ENCODE peak calls at places on chromosome 6, in five cellular contexts. I is SJSA1, E is cardiac muscle cell, N is caudate nucleus, M is tibial nerve. J is an unnamed sample.
A peak's percentile ranks its signal among the peaks of the same experiment; 100 is the strongest.

GRCh38 chr6:111809264-111809663 is 64.0 kb downstream of the FYN start:
- DNase-seq in E (no peak), I (no peak), N (no peak), M (no peak), J (no peak)

GRCh38 chr6:155883741-155884140 is 428.1 kb upstream of the NOX3 start:
- DNase-seq in N (no peak), M (no peak), E (peak; percentile 18), I (peak; percentile 82), J (no peak)

GRCh38 chr6:82333781-82334180 is 29.8 kb upstream of the TPBG start:
- DNase-seq in M (no peak), N (no peak), I (no peak), E (no peak), J (no peak)

GRCh38 chr6:36544228-36544627 is 3.1 kb downstream of the STK38 start:
- DNase-seq in I (peak; percentile 45), M (peak; percentile 63), E (peak; percentile 13), N (no peak), J (no peak)

GRCh38 chr6:111844376-111844775 is 28.9 kb downstream of the FYN start:
- DNase-seq in M (no peak), I (no peak), N (no peak), E (no peak), J (no peak)

GRCh38 chr6:11258260-11259237 is 26.1 kb upstream of the NEDD9 start:
- DNase-seq in M (no peak), I (no peak), N (no peak), E (no peak), J (no peak)

GRCh38 chr6:28525496-28526039 is at the start of gene GPX5:
- DNase-seq in M (no peak), E (peak; percentile 6), I (no peak), N (no peak), J (no peak)

GRCh38 chr6:55868910-55869479 is 6.4 kb downstream of the BMP5 start:
- DNase-seq in I (peak; percentile 37), E (no peak), M (no peak), N (no peak), J (no peak)

GRCh38 chr6:169411722-169412121 is 158.1 kb upstream of the THBS2 start:
- DNase-seq in E (no peak), I (no peak), N (no peak), M (no peak), J (no peak)

GRCh38 chr6:125792680-125793079 is 1.9 kb downstream of the NCOA7 start:
- DNase-seq in I (no peak), M (no peak), E (peak; percentile 47), N (no peak), J (no peak)

GRCh38 chr6:31626952-31627351 is 6.4 kb downstream of the PRRC2A start:
- DNase-seq in I (no peak), M (no peak), N (no peak), E (no peak), J (no peak)

GRCh38 chr6:71499667-71500066 is 211.1 kb downstream of the OGFRL1 start:
- DNase-seq in M (no peak), N (no peak), E (no peak), I (no peak), J (no peak)

GRCh38 chr6:21769405-21769851 is 175.9 kb downstream of the SOX4 start:
- DNase-seq in N (no peak), M (no peak), E (peak; percentile 99), I (peak; percentile 88), J (no peak)

GRCh38 chr6:154297210-154297609 is 59.4 kb downstream of the IPCEF1 start:
- DNase-seq in E (no peak), N (no peak), I (no peak), M (no peak), J (no peak)

GRCh38 chr6:84762941-84763396 is 1.4 kb downstream of the TBX18 start:
- DNase-seq in M (peak; percentile 31), I (no peak), N (no peak), E (no peak), J (no peak)

GRCh38 chr6:12637960-12638641 is 78.5 kb upstream of the PHACTR1 start:
- DNase-seq in I (peak; percentile 58), M (peak; percentile 33), N (no peak), E (peak; percentile 85), J (no peak)

GRCh38 chr6:157861814-157862213 is 38.8 kb downstream of the SNX9 start:
- DNase-seq in E (peak; percentile 62), I (no peak), M (no peak), N (no peak), J (no peak)

GRCh38 chr6:111011360-111012142 is 29.7 kb downstream of the RPF2 start:
- DNase-seq in E (peak; percentile 67), N (no peak), M (peak; percentile 21), I (peak; percentile 57), J (no peak)

GRCh38 chr6:163381118-163381751 is 33.3 kb upstream of the QKI start:
- DNase-seq in I (no peak), M (no peak), N (no peak), E (no peak), J (no peak)

GRCh38 chr6:44286747-44287146 is 16.5 kb downstream of the TMEM151B start:
- DNase-seq in N (no peak), E (no peak), I (no peak), M (no peak), J (no peak)

GRCh38 chr6:56329296-56330050 is 82.1 kb upstream of the COL21A1 start:
- DNase-seq in I (no peak), E (peak; percentile 88), N (no peak), M (no peak), J (no peak)

GRCh38 chr6:43509984-43510826 is at the start of gene LRRC73:
- DNase-seq in M (peak; percentile 65), N (peak; percentile 82), I (peak; percentile 87), E (peak; percentile 91), J (peak; percentile 78)

GRCh38 chr6:107523054-107523791 is 33.3 kb downstream of the SOBP start:
- DNase-seq in E (no peak), N (no peak), I (no peak), M (no peak), J (no peak)

GRCh38 chr6:151452750-151453427 is 963 bp upstream of the RMND1 start:
- DNase-seq in M (peak; percentile 22), I (peak; percentile 23), E (peak; percentile 33), N (no peak), J (peak; percentile 57)

DNA sequence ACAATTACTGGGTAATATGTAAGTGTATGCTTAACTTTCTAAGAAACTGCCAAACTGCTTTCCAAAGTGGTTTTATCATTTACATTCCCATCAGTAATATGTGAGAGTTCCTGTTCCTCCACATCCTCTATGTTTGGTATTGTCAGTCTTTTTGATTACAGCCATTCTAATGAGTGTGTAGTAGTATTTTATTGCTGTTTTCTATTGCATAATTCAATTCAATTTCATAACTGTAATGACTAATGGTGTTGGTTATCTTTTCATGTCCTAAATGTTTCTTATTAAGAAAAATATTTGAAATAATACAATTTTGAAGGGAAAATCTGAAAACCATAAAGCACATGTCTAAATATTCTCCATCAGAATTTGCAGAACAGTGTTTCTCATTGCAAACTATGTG is 119.3 kb downstream of the MAP3K7 start:
- DNase-seq in M (no peak), I (no peak), E (no peak), N (no peak), J (no peak)
- H3K27ac ChIP-seq in M (no peak overlapping the region), I (no peak overlapping the region), E (no peak overlapping the region), N (no peak overlapping the region), J (no peak overlapping the region)

GRCh38 chr6:134593442-134593841 is 275.5 kb upstream of the SGK1 start:
- DNase-seq in M (no peak), E (no peak), I (no peak), N (no peak), J (no peak)

GRCh38 chr6:134588267-134588666 is 270.4 kb upstream of the SGK1 start:
- DNase-seq in I (no peak), N (no peak), M (no peak), E (no peak), J (no peak)

GRCh38 chr6:134589512-134589911 is 271.6 kb upstream of the SGK1 start:
- DNase-seq in I (peak; percentile 16), M (no peak), E (peak; percentile 97), N (no peak), J (no peak)

GRCh38 chr6:134593024-134593423 is 275.1 kb upstream of the SGK1 start:
- DNase-seq in I (no peak), N (no peak), E (no peak), M (no peak), J (no peak)

GRCh38 chr6:134590449-134590848 is 272.5 kb upstream of the SGK1 start:
- DNase-seq in E (peak; percentile 16), I (no peak), N (no peak), M (no peak), J (no peak)
- H3K27ac ChIP-seq in E (no peak overlapping the region), I (no peak overlapping the region), N (no peak overlapping the region), M (no peak overlapping the region), J (no peak overlapping the region)

DNA sequence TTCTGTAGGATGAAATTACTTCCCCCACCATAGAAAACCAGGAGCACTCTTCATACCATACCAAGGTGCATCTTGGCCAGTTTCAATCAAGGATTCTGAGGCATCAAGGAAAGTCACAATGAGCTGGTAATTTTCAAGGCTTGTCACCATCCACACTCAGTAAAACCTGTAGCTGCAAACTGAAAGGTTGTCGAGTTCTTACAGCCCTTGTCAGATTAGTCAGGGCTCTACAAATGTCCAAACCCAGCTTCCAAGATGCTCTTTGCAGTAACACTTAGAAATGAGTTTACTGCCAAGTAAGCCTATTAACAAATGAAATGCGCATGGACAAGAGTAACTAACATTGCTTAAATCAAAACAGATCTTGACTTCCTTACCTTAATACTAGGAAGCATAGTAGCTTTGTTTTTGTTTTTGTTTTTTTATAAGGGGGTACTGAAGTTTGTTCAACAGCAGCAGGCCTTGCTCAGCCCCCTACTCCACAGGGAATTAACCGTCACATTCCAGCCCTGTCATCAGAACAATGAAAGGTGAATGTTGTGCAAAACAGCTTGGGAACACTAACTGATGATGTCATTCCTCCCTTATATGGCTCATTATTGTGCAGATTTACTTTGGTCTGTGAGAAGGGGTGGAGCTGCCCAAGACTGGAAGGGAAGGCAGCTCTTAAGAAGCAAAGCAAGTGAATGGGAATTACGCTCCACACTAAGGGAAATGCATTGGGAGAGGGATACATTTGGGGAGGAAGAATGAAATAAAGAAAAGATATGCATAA is 49.9 kb upstream of the TMEM30A start:
- DNase-seq in E (peak; percentile 93), N (no peak), M (no peak), I (peak; percentile 77), J (no peak)
- H3K27ac ChIP-seq in E (peak overlapping the region; percentile 41), N (peak overlapping the region; percentile 24), M (no peak overlapping the region), I (peak overlapping the region; percentile 53), J (peak overlapping the region; percentile 1)

GRCh38 chr6:135030532-135031178 is 24.0 kb downstream of the HBS1L start:
- DNase-seq in E (peak; percentile 53), M (no peak), I (no peak), N (no peak), J (no peak)

GRCh38 chr6:135033238-135033637 is 21.4 kb downstream of the HBS1L start:
- DNase-seq in N (no peak), I (no peak), E (no peak), M (no peak), J (no peak)

GRCh38 chr6:135025775-135026174 is 28.8 kb downstream of the HBS1L start:
- DNase-seq in N (no peak), M (no peak), I (no peak), E (no peak), J (no peak)

GRCh38 chr6:135025175-135025574 is 29.4 kb downstream of the HBS1L start:
- DNase-seq in M (no peak), E (no peak), I (no peak), N (no peak), J (no peak)

DNA sequence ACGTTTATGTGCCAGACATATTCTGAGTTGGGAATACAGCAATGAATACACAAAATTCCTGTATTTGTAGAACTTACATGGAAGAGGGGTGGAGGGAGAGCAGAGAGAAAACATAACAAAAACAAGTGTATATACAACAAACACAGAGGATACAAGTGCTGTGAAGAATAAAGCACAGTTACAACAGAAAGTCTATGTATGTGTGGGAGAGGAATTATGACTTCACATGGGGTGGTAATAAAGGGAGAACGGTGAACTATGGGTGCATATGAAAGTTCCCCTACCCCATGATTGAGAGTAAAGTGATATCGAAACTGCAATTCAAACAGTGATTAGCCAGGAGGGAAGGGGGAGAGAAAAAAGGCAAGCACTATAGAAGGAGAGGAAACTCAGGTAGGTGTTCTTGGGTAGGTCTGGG is 24.6 kb downstream of the HBS1L start:
- DNase-seq in E (no peak), I (no peak), M (no peak), N (no peak), J (no peak)
- H3K27ac ChIP-seq in E (no peak overlapping the region), I (no peak overlapping the region), M (no peak overlapping the region), N (no peak overlapping the region), J (no peak overlapping the region)